ENCODE peak calls at places on chromosomes 3 and 15, in six cellular contexts. I is HEK293T; L is brain microvascular endothelial cell; Y is fibroblast of pulmonary artery; Z is A549; F is CD4-positive, alpha-beta memory T cell. X is an unnamed sample.

GRCh38 chr15:81080946-81081345 is 53.1 kb upstream of the CFAP161 start:
- DNase-seq in I (no peak), L (no peak), Y (no peak), Z (no peak), F (no peak), X (no peak)

GRCh38 chr15:41018534-41018933 is 65.3 kb downstream of the CHAC1 start:
- DNase-seq in I (no peak), L (no peak), Y (peak; percentile 49), Z (peak; percentile 16), F (no peak), X (peak; percentile 28)

GRCh38 chr3:194995334-194995733 is 275.6 kb downstream of the XXYLT1 start:
- DNase-seq in I (no peak), L (no peak), Y (no peak), Z (no peak), F (no peak), X (no peak)

GRCh38 chr3:9500108-9501050 is 53.2 kb downstream of the LHFPL4 start:
- DNase-seq in I (peak; percentile 90), L (peak; percentile 61), Y (peak; percentile 69), Z (peak; percentile 73), F (peak; percentile 45), X (peak; percentile 34)

GRCh38 chr3:120693439-120694172 is 11.6 kb upstream of the HGD start:
- DNase-seq in I (no peak), L (no peak), Y (peak; percentile 79), Z (peak; percentile 71), F (no peak), X (peak; percentile 47)

GRCh38 chr3:48232232-48232631 is 8.7 kb upstream of the ZNF589 start:
- DNase-seq in I (no peak), L (no peak), Y (peak; percentile 25), Z (no peak), F (no peak), X (no peak)

GRCh38 chr3:115402651-115403050 is 220.7 kb upstream of the GAP43 start:
- DNase-seq in I (no peak), L (no peak), Y (no peak), Z (no peak), F (no peak), X (no peak)

GRCh38 chr3:52433328-52434060 is 11.4 kb downstream of the SEMA3G start:
- DNase-seq in I (no peak), L (no peak), Y (no peak), Z (no peak), F (no peak), X (no peak)

GRCh38 chr3:160695906-160696305 is 18.9 kb downstream of the ARL14 start:
- DNase-seq in I (no peak), L (peak; percentile 24), Y (peak; percentile 25), Z (no peak), F (no peak), X (peak; percentile 69)

GRCh38 chr15:41019174-41019573 is 65.9 kb downstream of the CHAC1 start:
- DNase-seq in I (no peak), L (no peak), Y (no peak), Z (no peak), F (no peak), X (no peak)

GRCh38 chr15:94745371-94745770 is 514.0 kb downstream of the MCTP2 start:
- DNase-seq in I (no peak), L (no peak), Y (no peak), Z (no peak), F (no peak), X (peak; percentile 7)

GRCh38 chr3:157857461-157857860 is 248.8 kb downstream of the SHOX2 start:
- DNase-seq in I (no peak), L (no peak), Y (no peak), Z (no peak), F (no peak), X (no peak)

GRCh38 chr3:42097166-42097946 is 6.2 kb downstream of the TRAK1 start:
- DNase-seq in I (no peak), L (peak; percentile 73), Y (peak; percentile 61), Z (no peak), F (no peak), X (peak; percentile 94)

GRCh38 chr3:148794357-148794756 is 33.3 kb upstream of the CPB1 start:
- DNase-seq in I (no peak), L (peak; percentile 27), Y (no peak), Z (peak; percentile 44), F (no peak), X (no peak)

GRCh38 chr3:57889807-57890206 is 118.4 kb upstream of the FLNB start:
- DNase-seq in I (no peak), L (no peak), Y (peak; percentile 45), Z (no peak), F (no peak), X (peak; percentile 73)